ENCODE peak calls at places on chromosomes 1 and 21, in ten cellular contexts. J, H, C, R, V, E, Q, G, X and A are unnamed samples.

GRCh38 chr1:24166988-24167387 is 20.1 kb downstream of the IFNLR1 start:
- DNase-seq in J (no peak), Q (no peak), C (no peak), R (no peak), X (no peak), H (no peak), G (no peak), E (no peak), V (no peak), A (no peak)

GRCh38 chr1:40182956-40183710 is 21.9 kb downstream of the RLF start:
- DNase-seq in C (no peak), V (peak; percentile 38), E (peak; percentile 59), J (no peak), Q (no peak), R (no peak), G (no peak), H (no peak), X (no peak), A (no peak)

GRCh38 chr21:15309022-15309590 is 244.3 kb upstream of the NRIP1 start:
- DNase-seq in E (peak; percentile 59), R (no peak), Q (no peak), J (no peak), V (peak; percentile 29), X (no peak), G (no peak), H (no peak), C (no peak), A (no peak)

GRCh38 chr1:178942285-178943218 is 71.7 kb upstream of the ANGPTL1 start:
- DNase-seq in R (no peak), C (no peak), V (peak; percentile 67), E (no peak), G (no peak), J (no peak), Q (no peak), X (no peak), H (no peak), A (no peak)

GRCh38 chr1:42923367-42924248 is 35.1 kb downstream of the SLC2A1 start:
- DNase-seq in J (no peak), R (no peak), Q (no peak), H (no peak), E (no peak), G (no peak), V (no peak), X (no peak), C (no peak), A (no peak)

GRCh38 chr1:89483010-89483756 is 41.4 kb upstream of the LRRC8B start:
- DNase-seq in X (peak; percentile 96), J (peak; percentile 54), E (peak; percentile 86), R (peak; percentile 49), G (peak; percentile 61), C (peak; percentile 36), H (no peak), V (peak; percentile 86), Q (no peak), A (peak; percentile 34)

GRCh38 chr1:230899845-230900251 is 31.5 kb upstream of the C1orf198 start:
- DNase-seq in G (no peak), X (no peak), J (no peak), R (no peak), Q (no peak), H (no peak), E (no peak), C (no peak), V (peak; percentile 28), A (no peak)

GRCh38 chr1:47697616-47698335 is 259.9 kb downstream of the FOXD2 start:
- DNase-seq in Q (no peak), X (no peak), E (no peak), R (no peak), J (no peak), G (no peak), V (no peak), H (no peak), C (no peak), A (no peak)

GRCh38 chr1:243818978-243819377 is 31.1 kb downstream of the AKT3 start:
- DNase-seq in G (no peak), R (no peak), H (peak; percentile 25), X (no peak), J (no peak), V (no peak), E (no peak), C (no peak), Q (no peak), A (no peak)

GRCh38 chr1:89576016-89576415 is 51.4 kb downstream of the LRRC8B start:
- DNase-seq in J (no peak), Q (no peak), G (no peak), V (no peak), H (no peak), E (no peak), R (no peak), C (no peak), X (no peak), A (no peak)

GRCh38 chr1:106755682-106756406 is 300.6 kb upstream of the PRMT6 start:
- DNase-seq in R (no peak), H (no peak), G (no peak), Q (no peak), J (no peak), C (no peak), X (no peak), E (peak; percentile 98), V (peak; percentile 67), A (no peak)

GRCh38 chr21:19603011-19603593 is 1199.5 kb upstream of the TMPRSS15 start:
- DNase-seq in G (no peak), H (no peak), J (no peak), X (no peak), C (no peak), V (no peak), E (no peak), R (no peak), Q (no peak), A (no peak)

GRCh38 chr1:205668951-205669340 is 11.4 kb downstream of the SLC45A3 start:
- DNase-seq in R (no peak), C (no peak), G (no peak), X (no peak), Q (no peak), H (no peak), J (no peak), E (no peak), V (no peak), A (no peak)

GRCh38 chr1:43541721-43542401 is 11.2 kb downstream of the PTPRF start:
- DNase-seq in G (no peak), Q (peak; percentile 87), E (no peak), J (peak; percentile 91), C (peak; percentile 72), R (peak; percentile 33), V (no peak), H (peak; percentile 82), X (peak; percentile 33), A (no peak)

GRCh38 chr1:3785458-3786157 is 10.7 kb downstream of the LRRC47 start:
- DNase-seq in G (no peak), E (peak; percentile 49), V (no peak), R (no peak), X (no peak), H (no peak), C (peak; percentile 0), Q (peak; percentile 40), J (peak; percentile 33), A (no peak)

GRCh38 chr1:243345205-243345604 is 89.4 kb downstream of the SDCCAG8 start:
- DNase-seq in R (no peak), G (no peak), E (peak; percentile 41), Q (no peak), C (no peak), X (peak; percentile 18), H (no peak), V (peak; percentile 18), J (no peak), A (no peak)

GRCh38 chr1:244163861-244164562 is 112.9 kb downstream of the ZBTB18 start:
- DNase-seq in G (peak; percentile 94), E (peak; percentile 99), C (no peak), V (peak; percentile 94), Q (no peak), H (no peak), J (no peak), X (peak; percentile 14), R (no peak), A (peak; percentile 96)

GRCh38 chr1:13832536-13832935 is 132.5 kb downstream of the PRDM2 start:
- DNase-seq in R (no peak), X (no peak), J (no peak), V (no peak), Q (no peak), C (no peak), G (no peak), E (no peak), H (no peak), A (no peak)

GRCh38 chr21:43006874-43007208 is 32.5 kb downstream of the PKNOX1 start:
- DNase-seq in C (no peak), R (no peak), E (no peak), Q (no peak), X (no peak), V (no peak), G (no peak), J (no peak), H (no peak), A (no peak)

DNA sequence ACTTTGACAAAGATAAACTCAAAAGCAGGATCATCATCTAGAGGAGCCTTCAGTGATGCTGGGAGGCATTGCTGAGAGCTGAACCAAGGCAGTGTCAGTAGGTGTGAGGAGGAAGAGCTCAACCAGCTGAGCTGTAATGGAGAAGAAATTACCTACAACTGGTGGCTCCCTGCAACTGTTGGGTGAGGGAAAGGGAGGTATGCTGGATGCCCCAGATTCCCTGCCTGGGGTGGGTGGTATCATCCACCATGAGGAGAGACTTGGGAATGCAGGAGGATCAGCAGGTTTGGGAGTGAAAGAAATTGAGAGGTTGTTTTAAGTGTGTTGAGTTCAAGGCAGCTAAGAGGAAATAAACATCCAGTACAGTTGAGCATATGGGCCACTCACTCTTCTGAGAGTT is 199.8 kb downstream of the DNM3 start:
- DNase-seq in G (no peak), X (no peak), Q (no peak), H (no peak), J (no peak), C (no peak), V (no peak), E (no peak), R (no peak), A (no peak)
- TF ChIP-seq CTCF in G (no peak), X (no peak), Q (no peak), H (no peak), J (no peak), C (no peak), V (no peak), E (no peak), R (no peak), A (no peak)

GRCh38 chr1:27668808-27669723 is 2.9 kb downstream of the IFI6 start:
- DNase-seq in Q (peak; percentile 97), E (peak; percentile 74), J (peak; percentile 64), R (no peak), H (peak; percentile 98), X (peak; percentile 77), V (peak; percentile 51), C (peak; percentile 83), G (no peak), A (no peak)
- H3K4me3 ChIP-seq in Q (peak overlapping the region; percentile 6), E (peak overlapping the region; percentile 61), J (peak overlapping the region; percentile 68), R (peak overlapping the region; percentile 73), H (peak overlapping the region; percentile 38), X (peak overlapping the region; percentile 53), V (peak overlapping the region; percentile 38), C (peak overlapping the region; percentile 68), G (peak overlapping the region; percentile 34), A (peak overlapping the region; percentile 33)

GRCh38 chr1:2459757-2460156 is 16.3 kb upstream of the PLCH2 start:
- DNase-seq in C (peak; percentile 63), Q (no peak), J (no peak), H (no peak), V (peak; percentile 30), E (peak; percentile 78), G (no peak), R (no peak), X (no peak), A (no peak)
- TF ChIP-seq CTCF in C (no peak), Q (no peak), J (no peak), H (no peak), V (peak; percentile 34), E (peak; percentile 57), G (no peak), R (no peak), X (no peak), A (peak; percentile 33)

GRCh38 chr1:94768046-94768445 is 52.1 kb upstream of the SLC44A3 start:
- DNase-seq in Q (no peak), C (no peak), H (no peak), G (no peak), V (no peak), E (no peak), J (no peak), R (no peak), X (no peak), A (no peak)
- H3K4me3 ChIP-seq in Q (no peak overlapping the region), C (no peak overlapping the region), H (no peak overlapping the region), G (no peak overlapping the region), V (no peak overlapping the region), E (no peak overlapping the region), J (no peak overlapping the region), R (no peak overlapping the region), X (no peak overlapping the region), A (no peak overlapping the region)